ENCODE peak calls at places on chromosome 15, in seven cellular contexts. F is colonic mucosa, J is mammary epithelial cell, O is fibroblast of lung, X is adrenal gland, V is upper lobe of right lung, M is right atrium auricular region. S is an unnamed sample.

GRCh38 chr15:82178061-82178460 is 84.5 kb downstream of the EFL1 start:
- DNase-seq in F (no peak), X (no peak), O (peak; percentile 80), J (peak; percentile 67), V (no peak), M (no peak), S (peak; percentile 87)

GRCh38 chr15:82850731-82851130 is 41.3 kb downstream of the WHAMM start:
- DNase-seq in X (peak; percentile 31), F (no peak), O (no peak), M (peak; percentile 52), V (no peak), J (no peak), S (no peak)

GRCh38 chr15:51849866-51850265 is 20.4 kb downstream of the TMOD3 start:
- DNase-seq in F (no peak), V (no peak), X (no peak), O (peak; percentile 73), M (no peak), J (no peak), S (no peak)

GRCh38 chr15:63595688-63596087 is 1.5 kb upstream of the FBXL22 start:
- DNase-seq in V (no peak), F (no peak), X (no peak), M (no peak), O (no peak), J (no peak), S (no peak)

GRCh38 chr15:88378259-88378658 is 88.9 kb downstream of the MRPL46 start:
- DNase-seq in X (no peak), J (peak; percentile 69), O (no peak), M (no peak), V (no peak), F (no peak), S (no peak)

GRCh38 chr15:69885182-69886041 is 212.3 kb downstream of the TLE3 start:
- DNase-seq in J (no peak), M (no peak), F (no peak), X (no peak), V (no peak), O (no peak), S (no peak)

GRCh38 chr15:74211656-74212055 is 9.1 kb upstream of the STRA6 start:
- DNase-seq in X (no peak), M (no peak), V (no peak), J (no peak), F (no peak), O (no peak), S (no peak)

GRCh38 chr15:91948001-91948608 is 94.6 kb downstream of the SLCO3A1 start:
- DNase-seq in J (peak; percentile 95), X (no peak), F (peak; percentile 34), O (peak; percentile 16), M (no peak), V (no peak), S (peak; percentile 95)

GRCh38 chr15:52255008-52255407 is 40.6 kb downstream of the MYO5C start:
- DNase-seq in O (peak; percentile 64), J (peak; percentile 55), V (no peak), X (no peak), F (no peak), M (no peak), S (peak; percentile 81)

GRCh38 chr15:98612490-98613110 is 35.7 kb upstream of the IGF1R start:
- DNase-seq in J (no peak), M (peak; percentile 43), X (no peak), V (no peak), O (no peak), F (no peak), S (no peak)

GRCh38 chr15:62457100-62457499 is 292.0 kb upstream of the C2CD4B start:
- DNase-seq in M (no peak), O (no peak), V (no peak), J (peak; percentile 49), F (no peak), X (no peak), S (peak; percentile 28)

GRCh38 chr15:52737720-52738119 is 52.4 kb downstream of the ONECUT1 start:
- DNase-seq in M (no peak), F (no peak), X (peak; percentile 31), O (no peak), V (no peak), J (peak; percentile 46), S (peak; percentile 54)

GRCh38 chr15:52790941-52791751 is 1.0 kb upstream of the ONECUT1 start:
- DNase-seq in X (no peak), V (no peak), M (no peak), F (no peak), O (no peak), J (no peak), S (no peak)

GRCh38 chr15:58988011-58988785 is 735 bp downstream of the RNF111 start:
- DNase-seq in O (peak; percentile 31), M (peak; percentile 61), F (peak; percentile 80), J (peak; percentile 34), V (peak; percentile 91), X (peak; percentile 72), S (peak; percentile 37)

GRCh38 chr15:80864666-80865065 is 85.5 kb downstream of the CEMIP start:
- DNase-seq in O (no peak), F (no peak), M (no peak), V (no peak), X (no peak), J (no peak), S (no peak)

GRCh38 chr15:97817266-97817890 is 143.1 kb upstream of the ARRDC4 start:
- DNase-seq in J (no peak), O (no peak), M (no peak), F (no peak), X (no peak), V (no peak), S (no peak)

GRCh38 chr15:70248116-70249025 is 150.7 kb upstream of the TLE3 start:
- DNase-seq in J (no peak), O (no peak), V (peak; percentile 48), X (no peak), M (no peak), F (no peak), S (no peak)

GRCh38 chr15:33735637-33736247 is 232.6 kb upstream of the CHRM5 start:
- DNase-seq in X (peak; percentile 51), M (no peak), V (no peak), O (peak; percentile 58), J (peak; percentile 24), F (no peak), S (peak; percentile 29)

GRCh38 chr15:70319466-70319865 is 221.7 kb upstream of the TLE3 start:
- DNase-seq in X (no peak), M (no peak), J (no peak), F (no peak), O (no peak), V (no peak), S (no peak)

GRCh38 chr15:85793641-85794597 is 806 bp downstream of the KLHL25 start:
- DNase-seq in J (peak; percentile 29), O (no peak), X (peak; percentile 40), V (peak; percentile 76), M (no peak), F (peak; percentile 68), S (no peak)
- H3K4me3 ChIP-seq in J (peak overlapping the region; percentile 78), O (peak overlapping the region; percentile 67), X (peak overlapping the region; percentile 66), V (peak overlapping the region; percentile 90), M (peak overlapping the region; percentile 78), F (peak overlapping the region; percentile 96), S (peak overlapping the region; percentile 53)

DNA sequence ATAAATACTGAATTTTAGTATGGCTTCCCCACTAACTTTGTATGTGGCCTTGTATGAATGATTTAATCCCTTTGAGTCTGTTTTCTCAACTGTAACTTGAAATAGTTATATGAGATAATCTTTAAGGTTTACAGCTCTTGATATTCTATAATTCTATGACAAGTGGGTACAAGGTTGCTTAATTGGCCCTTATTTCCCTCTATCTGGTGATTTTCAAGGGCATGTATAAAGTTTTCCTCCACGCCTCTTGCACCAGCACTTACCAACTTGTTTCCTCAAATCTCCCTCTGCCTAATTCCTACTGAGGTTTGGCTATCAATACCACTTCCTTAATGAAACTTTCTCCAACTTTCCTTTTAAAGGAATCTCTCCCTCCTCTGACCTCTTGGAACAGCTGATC is 112.9 kb downstream of the ISL2 start:
- DNase-seq in V (no peak), M (no peak), O (no peak), F (no peak), X (no peak), J (no peak), S (no peak)
- H3K36me3 ChIP-seq in V (no peaks in the 10 kb centered on the region), M (no peaks in the 10 kb centered on the region), O (no peaks in the 10 kb centered on the region), F (no peaks in the 10 kb centered on the region), X (no peaks in the 10 kb centered on the region), J (no peaks in the 10 kb centered on the region), S (no peaks in the 10 kb centered on the region)

GRCh38 chr15:57376695-57377477 is 581 bp downstream of the CGNL1 start:
- DNase-seq in V (peak; percentile 71), J (peak; percentile 26), F (peak; percentile 34), O (no peak), X (peak; percentile 43), M (peak; percentile 72), S (peak; percentile 18)

GRCh38 chr15:57375827-57376694 is at the start of gene CGNL1:
- DNase-seq in O (no peak), F (peak; percentile 60), X (peak; percentile 47), J (no peak), M (no peak), V (peak; percentile 82), S (no peak)

GRCh38 chr15:57380854-57381253 is 4.5 kb downstream of the CGNL1 start:
- DNase-seq in V (no peak), M (no peak), O (no peak), J (no peak), F (no peak), X (no peak), S (no peak)

GRCh38 chr15:57379487-57379886 is 3.2 kb downstream of the CGNL1 start:
- DNase-seq in V (no peak), M (no peak), X (peak; percentile 48), J (no peak), O (no peak), F (no peak), S (no peak)

GRCh38 chr15:57377478-57377847 is 1.2 kb downstream of the CGNL1 start:
- DNase-seq in X (no peak), O (no peak), V (no peak), J (peak; percentile 38), M (no peak), F (no peak), S (peak; percentile 44)
- TF ChIP-seq CTCF in X (no peak), O (no peak), V (no peak), J (no peak), M (no peak), F (no peak), S (peak; percentile 32)

GRCh38 chr15:90882781-90883525 is 1.4 kb upstream of the FES start:
- DNase-seq in X (no peak), F (no peak), J (no peak), O (no peak), M (no peak), V (peak; percentile 58), S (no peak)

GRCh38 chr15:90883971-90884718 is at the start of gene FES:
- DNase-seq in J (no peak), V (peak; percentile 92), X (peak; percentile 56), O (peak; percentile 60), F (peak; percentile 57), M (no peak), S (no peak)

GRCh38 chr15:90881978-90882721 is 2.2 kb upstream of the FES start:
- DNase-seq in X (no peak), J (no peak), O (no peak), F (no peak), V (peak; percentile 64), M (no peak), S (no peak)

GRCh38 chr15:90884719-90885431 is 571 bp downstream of the FES start:
- DNase-seq in V (no peak), F (no peak), M (no peak), O (no peak), X (no peak), J (no peak), S (no peak)

DNA sequence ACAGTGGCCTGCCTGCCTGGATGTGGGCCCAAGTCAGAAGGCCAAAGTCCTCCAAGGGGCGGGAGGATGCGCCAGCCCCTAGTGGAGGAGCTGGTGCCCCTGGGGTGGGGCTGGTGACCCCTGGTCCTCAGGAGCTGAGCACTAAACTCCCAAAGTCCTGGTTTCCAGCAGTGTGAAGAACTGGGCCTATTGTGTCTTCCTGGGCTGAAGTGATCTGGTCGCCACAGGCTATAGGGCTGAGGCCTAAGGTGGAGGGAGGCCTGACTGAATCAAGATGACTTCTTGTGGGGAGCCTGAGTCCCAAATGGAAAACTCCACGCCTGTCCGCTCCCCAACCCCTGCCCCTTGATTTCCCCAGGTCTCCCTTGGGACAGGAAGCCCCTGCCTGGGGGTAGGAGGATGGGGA is 775 bp upstream of the FES start:
- DNase-seq in J (no peak), M (no peak), V (peak; percentile 63), O (no peak), F (no peak), X (no peak), S (no peak)
- H3K4me3 ChIP-seq in J (no peak overlapping the region), M (peak overlapping the region; percentile 64), V (peak overlapping the region; percentile 76), O (peak overlapping the region; percentile 65), F (peak overlapping the region; percentile 47), X (no peak overlapping the region), S (peak overlapping the region; percentile 46)

S was measured in bronchial epithelial cell.